ENCODE peak calls at places on chromosome 12, in nine cellular contexts. R is gastrocnemius medialis, E is heart right ventricle, P is HCT116, T is A549, B is lower lobe of right lung, Y is A673, Q is left lung, U is fibroblast of lung. A is an unnamed sample. For H3K4me1, the result is how much of the 10 kb centered on the place peaks cover.

GRCh38 chr12:130969223-130969622 is 15.5 kb downstream of the ADGRD1 start:
- DNase-seq in E (no peak), R (no peak), B (no peak), Y (no peak), P (no peak), U (no peak), Q (no peak), T (no peak), A (no peak)

GRCh38 chr12:19994970-19995369 is 373.4 kb upstream of the PDE3A start:
- DNase-seq in Q (no peak), R (no peak), Y (no peak), U (no peak), B (no peak), T (no peak), P (no peak), E (no peak), A (no peak)

GRCh38 chr12:132610051-132610759 is at the start of gene LRCOL1:
- DNase-seq in Y (peak), P (no peak), U (peak), E (peak), R (no peak), B (peak), Q (peak), T (no peak), A (no peak)

GRCh38 chr12:57216014-57216891 is at the start of gene NXPH4:
- DNase-seq in U (no peak), B (no peak), Y (no peak), E (peak), R (no peak), T (no peak), Q (no peak), P (no peak), A (no peak)

GRCh38 chr12:121464331-121464730 is 64.4 kb downstream of the RNF34 start:
- DNase-seq in T (no peak), P (no peak), U (no peak), E (no peak), B (no peak), Q (no peak), R (no peak), Y (no peak), A (no peak)

GRCh38 chr12:116406529-116406928 is 129.0 kb upstream of the MED13L start:
- DNase-seq in Q (peak), B (peak), U (no peak), T (peak), P (peak), E (peak), R (peak), Y (peak), A (peak)

GRCh38 chr12:79844693-79845092 is 90.2 kb downstream of the PPP1R12A start:
- DNase-seq in Q (no peak), P (peak), E (no peak), B (no peak), U (peak), Y (no peak), R (no peak), T (peak), A (no peak)

GRCh38 chr12:47753021-47754001 is 5.4 kb downstream of the RAPGEF3 start:
- DNase-seq in R (peak), Y (no peak), U (no peak), P (no peak), E (peak), T (no peak), B (peak), Q (peak), A (peak)

GRCh38 chr12:111429760-111430417 is 24.2 kb downstream of the SH2B3 start:
- DNase-seq in Q (no peak), Y (peak), E (no peak), R (no peak), P (no peak), U (no peak), B (no peak), T (no peak), A (no peak)

GRCh38 chr12:22313276-22313995 is 21.1 kb downstream of the ST8SIA1 start:
- DNase-seq in Y (no peak), U (no peak), R (no peak), B (no peak), E (no peak), Q (no peak), P (no peak), T (no peak), A (no peak)

GRCh38 chr12:109881752-109882151 is 1.4 kb upstream of the GLTP start:
- DNase-seq in Q (no peak), U (no peak), T (peak), B (no peak), E (no peak), Y (no peak), R (no peak), P (no peak), A (no peak)

GRCh38 chr12:113674996-113675395 is 203.3 kb upstream of the LHX5 start:
- DNase-seq in U (no peak), R (no peak), Q (no peak), E (no peak), P (no peak), B (no peak), T (no peak), Y (no peak), A (no peak)

GRCh38 chr12:128734391-128734790 is 89.4 kb downstream of the SLC15A4 start:
- DNase-seq in T (no peak), U (no peak), Y (no peak), B (no peak), E (no peak), R (no peak), Q (no peak), P (no peak), A (no peak)

GRCh38 chr12:131867891-131868675 is 26.3 kb upstream of the ULK1 start:
- DNase-seq in B (no peak), R (no peak), Q (no peak), T (no peak), P (no peak), E (no peak), U (peak), Y (no peak), A (no peak)

GRCh38 chr12:91215940-91216454 is 33.4 kb upstream of the DCN start:
- DNase-seq in P (no peak), T (peak), R (no peak), E (no peak), U (peak), Q (no peak), Y (no peak), B (no peak), A (no peak)

GRCh38 chr12:9244894-9245293 is 36.7 kb upstream of the PZP start:
- DNase-seq in Y (no peak), U (peak), Q (no peak), T (peak), P (no peak), B (no peak), R (no peak), E (no peak), A (no peak)

GRCh38 chr12:45543887-45544286 is 185.6 kb upstream of the ARID2 start:
- DNase-seq in E (no peak), B (no peak), Y (peak), T (peak), Q (no peak), U (peak), R (peak), P (peak), A (no peak)

GRCh38 chr12:57094194-57095160 is 5.6 kb downstream of the NAB2 start:
- DNase-seq in E (no peak), U (no peak), P (no peak), T (no peak), R (no peak), Y (no peak), B (no peak), Q (no peak), A (no peak)

GRCh38 chr12:62466018-62466595 is 519 bp upstream of the MON2 start:
- DNase-seq in P (no peak), R (peak), B (no peak), Y (peak), Q (peak), U (peak), T (peak), E (no peak), A (no peak)

GRCh38 chr12:109098671-109099070 is 1.3 kb downstream of the UNG start:
- DNase-seq in B (no peak), E (no peak), R (no peak), U (peak), Y (no peak), P (no peak), Q (no peak), T (no peak), A (no peak)

GRCh38 chr12:17369556-17369955 is 720.4 kb downstream of the RERGL start:
- DNase-seq in Q (no peak), R (no peak), B (no peak), P (no peak), T (no peak), Y (no peak), E (no peak), U (no peak), A (no peak)

GRCh38 chr12:75892779-75893408 is 138.7 kb downstream of the PHLDA1 start:
- DNase-seq in E (no peak), Q (no peak), U (peak), Y (no peak), T (no peak), P (no peak), R (no peak), B (no peak), A (no peak)

GRCh38 chr12:43147893-43148292 is 404.1 kb downstream of the ADAMTS20 start:
- DNase-seq in Q (no peak), E (no peak), R (no peak), T (no peak), P (no peak), Y (no peak), B (no peak), U (peak), A (no peak)

GRCh38 chr12:71732357-71732712 is 22.3 kb upstream of the RAB21 start:
- DNase-seq in B (no peak), E (no peak), U (no peak), T (no peak), Y (no peak), Q (no peak), P (no peak), R (no peak), A (no peak)

GRCh38 chr12:71726548-71726947 is 28.1 kb upstream of the RAB21 start:
- DNase-seq in T (no peak), U (no peak), B (no peak), Y (no peak), R (no peak), Q (no peak), P (no peak), E (no peak), A (no peak)

GRCh38 chr12:71730936-71731335 is 23.7 kb upstream of the RAB21 start:
- DNase-seq in Y (no peak), P (no peak), U (peak), E (no peak), B (no peak), Q (no peak), R (no peak), T (no peak), A (no peak)

GRCh38 chr12:71727958-71728357 is 26.7 kb upstream of the RAB21 start:
- DNase-seq in B (no peak), Y (no peak), Q (no peak), P (no peak), R (no peak), U (no peak), T (no peak), E (no peak), A (no peak)

GRCh38 chr12:71731439-71732356 is 23.0 kb upstream of the RAB21 start:
- DNase-seq in Y (peak), E (no peak), T (peak), U (peak), R (no peak), P (no peak), Q (no peak), B (no peak), A (no peak)
- TF ChIP-seq CTCF in Y (peak), E (no peak), T (no peak), U (no peak), R (no peak), P (peak), Q (no peak), B (no peak), A (no peak)

GRCh38 chr12:10718279-10718821 is 4.8 kb downstream of the YBX3 start:
- DNase-seq in T (no peak), P (no peak), B (no peak), Y (peak), R (peak), Q (no peak), U (peak), E (no peak), A (no peak)
- H3K4me1 ChIP-seq in T (half or more), P (half or more), B (half or more), Y (half or more), R (half or more), Q (under half), U (under half), E (half or more), A (under half)

GRCh38 chr12:124438415-124439056 is 128.9 kb downstream of the NCOR2 start:
- DNase-seq in E (no peak), Y (no peak), Q (no peak), P (no peak), B (no peak), R (no peak), T (peak), U (no peak), A (no peak)
- H3K27ac ChIP-seq in E (peak), Y (peak), Q (no peak), P (no peak), B (no peak), R (peak), T (peak), U (no peak), A (peak)

DNA sequence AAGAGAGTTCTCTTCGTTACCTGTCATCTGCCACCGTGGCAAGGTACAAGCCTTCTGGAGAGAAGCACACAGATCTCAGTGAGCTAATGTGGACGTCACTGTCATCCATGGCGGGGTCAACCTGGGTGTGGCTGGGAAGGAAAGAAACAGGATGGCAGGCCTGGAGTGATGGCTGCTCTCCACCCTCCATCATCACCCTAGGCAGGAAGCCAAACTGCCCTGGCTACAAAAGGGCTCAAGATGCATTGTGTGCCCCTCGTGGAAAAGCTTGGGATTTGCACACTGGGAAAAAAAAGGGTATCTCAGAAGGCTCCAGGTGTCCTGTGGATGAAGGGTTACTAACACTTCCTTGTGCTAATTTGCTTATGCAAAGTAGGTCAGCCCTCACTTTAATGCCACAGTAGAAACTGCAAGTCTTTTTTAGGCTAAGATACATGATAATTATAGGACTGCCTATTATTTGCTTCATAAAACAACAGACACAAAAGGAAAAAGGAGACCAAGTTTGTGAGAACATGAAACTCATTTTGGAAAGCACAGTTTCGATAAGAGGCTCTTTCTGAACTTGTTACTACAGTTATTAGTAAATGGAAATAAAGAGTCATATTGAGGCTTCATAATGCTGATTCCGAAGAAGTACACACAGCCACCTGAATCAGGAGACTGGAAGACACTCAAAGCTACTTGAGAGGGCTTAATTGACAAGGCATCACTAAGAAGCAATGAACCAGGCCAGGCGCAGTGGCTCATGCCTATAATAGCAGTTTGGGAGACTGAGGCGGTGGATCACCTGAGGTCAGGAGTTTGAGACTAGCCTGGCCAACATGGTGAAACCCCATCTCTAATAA is 18.9 kb downstream of the RFC5 start:
- DNase-seq in R (no peak), E (no peak), U (peak), T (peak), Q (no peak), B (no peak), Y (peak), P (no peak), A (no peak)
- TF ChIP-seq CTCF in R (no peak), E (no peak), U (peak), T (no peak), Q (no peak), B (no peak), Y (no peak), P (no peak), A (no peak)

DNA sequence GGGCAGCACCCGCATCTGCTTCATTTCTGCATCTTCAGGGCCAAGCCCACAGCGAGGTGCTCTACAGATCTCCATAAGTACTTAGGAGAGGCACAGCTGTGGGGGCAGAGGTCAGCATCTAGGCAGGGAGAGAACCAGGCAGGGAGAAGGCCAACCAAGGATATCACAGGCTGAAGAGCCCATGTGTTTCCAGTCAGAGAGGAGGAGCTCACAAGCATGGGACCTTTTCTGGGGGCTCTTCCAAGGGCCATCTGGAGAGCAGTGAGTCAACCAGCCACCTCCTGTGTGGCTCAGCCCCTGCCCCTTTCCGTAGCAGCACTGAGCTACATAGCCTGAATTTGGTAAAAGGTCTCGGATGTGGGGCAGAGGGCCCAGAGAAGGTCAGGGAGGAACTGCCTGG is 78.5 kb downstream of the ARL6IP4 start:
- DNase-seq in Q (no peak), P (no peak), Y (no peak), T (no peak), R (no peak), B (no peak), E (no peak), U (peak), A (no peak)
- H3K4me1 ChIP-seq in Q (under half), P (under half), Y (under half), T (under half), R (half or more), B (half or more), E (half or more), U (half or more), A (under half)

A was measured in ascending aorta.